ENCODE peak calls at places on chromosomes 13 and 19, in four cellular contexts. N, X, O and R are unnamed samples.
A peak's percentile ranks its signal among the peaks of the same experiment; 100 is the strongest.

GRCh38 chr13:31749929-31750328 is 10.6 kb downstream of the RXFP2 start:
- DNase-seq in N (no peak), O (peak; percentile 42), X (no peak), R (no peak)

GRCh38 chr13:50357586-50358118 is 342.4 kb downstream of the KCNRG start:
- DNase-seq in X (no peak), N (no peak), O (peak; percentile 90), R (no peak)

GRCh38 chr13:78241278-78241919 is 322.8 kb upstream of the EDNRB start:
- DNase-seq in O (peak; percentile 51), X (no peak), N (peak; percentile 20), R (peak; percentile 13)

GRCh38 chr13:109741966-109742365 is 44.4 kb downstream of the IRS2 start:
- DNase-seq in O (no peak), X (no peak), N (no peak), R (no peak)

GRCh38 chr13:28754698-28755545 is 36.2 kb upstream of the SLC46A3 start:
- DNase-seq in X (no peak), O (peak; percentile 44), N (peak; percentile 40), R (peak; percentile 9)

GRCh38 chr19:47503823-47504145 is 11.1 kb downstream of the NAPA start:
- DNase-seq in X (no peak), N (no peak), O (no peak), R (no peak)

GRCh38 chr13:38024431-38024830 is 154.9 kb upstream of the TRPC4 start:
- DNase-seq in N (no peak), O (no peak), X (no peak), R (no peak)

GRCh38 chr13:100131863-100132574 is 43.1 kb downstream of the PCCA start:
- DNase-seq in N (peak; percentile 63), X (no peak), O (peak; percentile 88), R (no peak)

GRCh38 chr19:48190288-48191284 is 20.1 kb downstream of the ZSWIM9 start:
- DNase-seq in O (peak; percentile 97), X (peak; percentile 52), N (peak; percentile 64), R (peak; percentile 57)

GRCh38 chr13:28204690-28205443 is 66.5 kb downstream of the PAN3 start:
- DNase-seq in X (no peak), N (no peak), O (no peak), R (peak; percentile 9)

GRCh38 chr13:76512676-76513277 is 373.4 kb downstream of the KCTD12 start:
- DNase-seq in O (peak; percentile 87), N (peak; percentile 4), X (no peak), R (no peak)

GRCh38 chr19:3324405-3324856 is 42.0 kb upstream of the NFIC start:
- DNase-seq in N (peak; percentile 57), O (peak; percentile 51), X (peak; percentile 63), R (no peak)

GRCh38 chr13:114019367-114019766 is 45.5 kb upstream of the C13orf46 start:
- DNase-seq in N (no peak), X (peak; percentile 39), O (no peak), R (no peak)

GRCh38 chr13:101307181-101307701 is 109.1 kb downstream of the NALCN start:
- DNase-seq in O (no peak), X (no peak), N (no peak), R (no peak)

GRCh38 chr19:18856385-18857126 is 24.8 kb downstream of the UPF1 start:
- DNase-seq in N (peak; percentile 53), O (peak; percentile 30), X (no peak), R (no peak)

GRCh38 chr19:55694241-55694655 is 19.2 kb downstream of the EPN1 start:
- DNase-seq in N (no peak), O (no peak), X (no peak), R (no peak)

GRCh38 chr19:16428372-16429036 is 43.3 kb downstream of the EPS15L1 start:
- DNase-seq in O (no peak), N (no peak), X (no peak), R (no peak)

GRCh38 chr13:96771501-96772367 is 222.5 kb downstream of the OXGR1 start:
- DNase-seq in N (no peak), O (no peak), X (no peak), R (no peak)

GRCh38 chr19:46402725-46403124 is 10.6 kb downstream of the CCDC8 start:
- DNase-seq in O (no peak), X (no peak), N (no peak), R (no peak)

GRCh38 chr13:34751492-34751891 is 190.6 kb upstream of the NBEA start:
- DNase-seq in N (no peak), X (no peak), O (no peak), R (no peak)

GRCh38 chr13:23323946-23324709 is 109.4 kb downstream of the SACS start:
- DNase-seq in O (peak; percentile 38), N (no peak), X (no peak), R (no peak)

GRCh38 chr19:2139385-2140192 is 11.8 kb downstream of the AP3D1 start:
- DNase-seq in X (no peak), O (no peak), N (no peak), R (no peak)

GRCh38 chr19:31315621-31316011 is 33.6 kb downstream of the TSHZ3 start:
- DNase-seq in X (no peak), N (no peak), O (no peak), R (no peak)

GRCh38 chr19:54191671-54192453 is 754 bp downstream of the TSEN34 start:
- DNase-seq in N (peak; percentile 52), X (no peak), O (no peak), R (no peak)

GRCh38 chr19:485583-486236 is 10.6 kb upstream of the MADCAM1 start:
- DNase-seq in O (no peak), X (no peak), N (no peak), R (no peak)

GRCh38 chr13:80141114-80141849 is 199.6 kb downstream of the SPRY2 start:
- DNase-seq in O (no peak), N (no peak), X (no peak), R (no peak)

GRCh38 chr19:16360738-16361137 is 36.1 kb downstream of the KLF2 start:
- DNase-seq in X (no peak), O (no peak), N (no peak), R (no peak)

GRCh38 chr19:33800012-33800680 is 3.5 kb downstream of the KCTD15 start:
- DNase-seq in O (no peak), X (no peak), N (no peak), R (no peak)

GRCh38 chr19:40580619-40581018 is 3.9 kb downstream of the SHKBP1 start:
- DNase-seq in O (no peak), X (no peak), N (no peak), R (no peak)

GRCh38 chr19:40583283-40583682 is 6.6 kb downstream of the SHKBP1 start:
- DNase-seq in O (no peak), X (no peak), N (no peak), R (no peak)

GRCh38 chr19:40582467-40582866 is 5.8 kb downstream of the SHKBP1 start:
- DNase-seq in X (no peak), N (no peak), O (no peak), R (no peak)

GRCh38 chr19:40584007-40584406 is 7.3 kb downstream of the SHKBP1 start:
- DNase-seq in N (peak; percentile 88), O (peak; percentile 56), X (no peak), R (no peak)

GRCh38 chr19:40581531-40581930 is 4.9 kb downstream of the SHKBP1 start:
- DNase-seq in O (no peak), N (no peak), X (no peak), R (no peak)
- H3K4me3 ChIP-seq in O (no peak overlapping the region), N (no peak overlapping the region), X (no peak overlapping the region), R (no peak overlapping the region)

GRCh38 chr13:94711561-94712286 is 621 bp downstream of the SOX21 start:
- DNase-seq in N (peak; percentile 47), X (no peak), O (peak; percentile 27), R (no peak)

GRCh38 chr13:94716016-94716415 is 3.7 kb upstream of the SOX21 start:
- DNase-seq in N (no peak), X (no peak), O (peak; percentile 56), R (no peak)

GRCh38 chr13:94712812-94713555 is 639 bp upstream of the SOX21 start:
- DNase-seq in N (peak; percentile 55), O (peak; percentile 74), X (no peak), R (peak; percentile 41)

GRCh38 chr13:94712287-94712811 is at the start of gene SOX21:
- DNase-seq in N (peak; percentile 48), O (peak; percentile 71), X (no peak), R (peak; percentile 26)

DNA sequence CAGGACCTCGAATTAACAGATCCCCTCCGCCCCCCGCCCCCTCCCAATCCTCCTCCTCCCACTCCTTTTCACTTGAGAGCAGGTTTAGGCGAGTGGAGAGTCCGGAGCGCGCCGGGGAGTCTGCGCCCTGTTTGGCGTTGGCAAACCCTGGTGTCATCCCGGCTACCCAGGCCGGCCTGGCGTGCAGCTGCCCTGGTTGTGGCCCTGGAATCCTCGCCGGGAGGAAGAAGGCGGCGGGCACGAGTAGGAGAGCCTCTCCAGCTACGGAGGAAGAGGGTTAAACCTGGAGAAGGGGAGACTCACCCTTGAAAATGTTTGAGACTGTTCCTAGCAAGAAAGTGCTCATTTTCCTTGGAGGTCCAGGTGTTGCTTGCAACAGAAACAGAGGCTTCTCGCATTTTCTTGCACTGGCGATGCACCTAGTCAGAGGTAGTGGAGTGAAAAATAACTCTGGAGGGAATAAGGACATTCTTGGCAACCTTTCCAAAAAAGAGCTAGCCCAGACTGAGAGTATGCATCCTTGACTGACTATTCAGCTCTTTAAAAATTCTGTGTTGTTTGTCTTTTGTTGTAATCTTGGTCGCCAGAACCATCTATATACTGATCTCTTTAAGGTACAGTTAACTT is 1.3 kb upstream of the SOX21 start:
- DNase-seq in N (no peak), X (no peak), O (no peak), R (no peak)
- H3K4me3 ChIP-seq in N (peak overlapping the region; percentile 55), X (no peak overlapping the region), O (peak overlapping the region; percentile 98), R (no peak overlapping the region)

GRCh38 chr13:104571161-104571889 is 1505.1 kb upstream of the SLC10A2 start:
- DNase-seq in X (no peak), O (peak; percentile 90), N (peak; percentile 42), R (no peak)
- H3K4me3 ChIP-seq in X (no peak overlapping the region), O (peak overlapping the region; percentile 55), N (no peak overlapping the region), R (no peak overlapping the region)

GRCh38 chr19:8366121-8366581 is 2.2 kb downstream of the ANGPTL4 start:
- DNase-seq in O (no peak), X (no peak), N (no peak), R (no peak)
- H3K4me3 ChIP-seq in O (no peak overlapping the region), X (no peak overlapping the region), N (no peak overlapping the region), R (no peak overlapping the region)

DNA sequence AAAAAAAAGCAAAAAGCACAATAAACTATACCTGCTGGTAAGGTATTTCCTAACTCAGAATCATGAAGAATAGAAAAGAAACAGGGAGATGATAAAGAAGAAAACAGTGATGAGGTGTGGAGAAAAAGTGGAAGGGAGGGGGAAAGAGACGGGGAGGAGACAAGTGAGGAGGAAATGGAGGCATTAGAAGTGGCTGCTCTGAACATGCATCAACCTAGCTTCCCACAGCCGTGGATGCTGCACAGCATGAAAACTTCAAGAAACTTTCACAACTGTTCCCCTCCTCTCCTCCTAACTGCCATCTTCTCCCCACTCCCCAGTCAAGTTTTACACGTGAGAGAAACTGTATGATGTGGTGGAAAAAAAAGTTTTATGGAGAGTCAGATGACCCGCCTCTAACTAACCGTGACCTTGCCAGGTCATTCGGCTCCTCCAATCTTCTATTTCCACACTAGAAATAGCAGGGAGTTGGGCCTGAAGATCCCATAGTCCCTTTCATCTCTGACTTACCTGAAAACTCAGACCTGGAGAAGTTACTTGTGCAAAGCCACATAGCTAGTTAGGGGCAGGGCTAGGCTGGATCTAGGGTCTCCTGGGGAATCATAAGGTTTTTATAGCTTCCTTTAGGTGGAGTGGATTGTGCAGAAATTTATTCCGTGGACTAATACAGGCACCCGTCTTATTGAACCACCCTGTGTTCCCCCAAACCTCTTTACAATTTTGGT is 461.9 kb downstream of the KLF5 start:
- DNase-seq in O (no peak), X (no peak), N (no peak), R (no peak)
- H3K4me3 ChIP-seq in O (no peak overlapping the region), X (peak overlapping the region; percentile 48), N (no peak overlapping the region), R (no peak overlapping the region)